ENCODE peak calls at places on chromosomes 5 and 9, in ten cellular contexts. One of them, this sample, is unnamed.
A peak's percentile ranks its signal among the peaks of the same experiment; 100 is the strongest.

GRCh38 chr9:114386886-114387677 is 700 bp downstream of the AKNA start:
- DNase-seq in EH: peak; percentile 49
- DNase-seq in epithelial cell of esophagus: no peak
- DNase-seq in stimulated activated naive CD8-positive, alpha-beta T cell treated with anti-CD3 and anti-CD28 coated beads, Interleukin-15, Interleukin-2, amounts not matched to agents 100 U/mL and 50 U/mL, for 24 hours: peak; percentile 48
- DNase-seq in CD4-positive, alpha-beta memory T cell: peak; percentile 35
- DNase-seq in mesenchymal stem cell: peak; percentile 57
- DNase-seq in SK-N-DZ: peak; percentile 32
- DNase-seq in bronchial epithelial cell: no peak
- DNase-seq in hypothalamus: peak; percentile 56
- DNase-seq in HTR-8/SVneo: no peak
- DNase-seq in this sample: no peak

GRCh38 chr9:85224301-85224700 is 517.5 kb downstream of the AGTPBP1 start:
- DNase-seq in EH: no peak
- DNase-seq in epithelial cell of esophagus: no peak
- DNase-seq in stimulated activated naive CD8-positive, alpha-beta T cell treated with anti-CD3 and anti-CD28 coated beads, Interleukin-15, Interleukin-2, amounts not matched to agents 100 U/mL and 50 U/mL, for 24 hours: no peak
- DNase-seq in CD4-positive, alpha-beta memory T cell: no peak
- DNase-seq in mesenchymal stem cell: no peak
- DNase-seq in SK-N-DZ: no peak
- DNase-seq in bronchial epithelial cell: no peak
- DNase-seq in hypothalamus: no peak
- DNase-seq in HTR-8/SVneo: no peak
- DNase-seq in this sample: no peak

GRCh38 chr9:138064547-138064946 is 187.0 kb downstream of the CACNA1B start:
- DNase-seq in EH: no peak
- DNase-seq in epithelial cell of esophagus: no peak
- DNase-seq in stimulated activated naive CD8-positive, alpha-beta T cell treated with anti-CD3 and anti-CD28 coated beads, Interleukin-15, Interleukin-2, amounts not matched to agents 100 U/mL and 50 U/mL, for 24 hours: no peak
- DNase-seq in CD4-positive, alpha-beta memory T cell: no peak
- DNase-seq in mesenchymal stem cell: no peak
- DNase-seq in SK-N-DZ: no peak
- DNase-seq in bronchial epithelial cell: no peak
- DNase-seq in hypothalamus: no peak
- DNase-seq in HTR-8/SVneo: no peak
- DNase-seq in this sample: no peak

GRCh38 chr9:91162784-91163440 is 198.8 kb downstream of the AUH start:
- DNase-seq in EH: peak; percentile 58
- DNase-seq in epithelial cell of esophagus: peak; percentile 22
- DNase-seq in stimulated activated naive CD8-positive, alpha-beta T cell treated with anti-CD3 and anti-CD28 coated beads, Interleukin-15, Interleukin-2, amounts not matched to agents 100 U/mL and 50 U/mL, for 24 hours: peak; percentile 82
- DNase-seq in CD4-positive, alpha-beta memory T cell: peak; percentile 25
- DNase-seq in mesenchymal stem cell: peak; percentile 86
- DNase-seq in SK-N-DZ: no peak
- DNase-seq in bronchial epithelial cell: peak; percentile 29
- DNase-seq in hypothalamus: no peak
- DNase-seq in HTR-8/SVneo: no peak
- DNase-seq in this sample: no peak

GRCh38 chr9:98837516-98837915 is 30.0 kb downstream of the GALNT12 start:
- DNase-seq in EH: no peak
- DNase-seq in epithelial cell of esophagus: no peak
- DNase-seq in stimulated activated naive CD8-positive, alpha-beta T cell treated with anti-CD3 and anti-CD28 coated beads, Interleukin-15, Interleukin-2, amounts not matched to agents 100 U/mL and 50 U/mL, for 24 hours: no peak
- DNase-seq in CD4-positive, alpha-beta memory T cell: no peak
- DNase-seq in mesenchymal stem cell: no peak
- DNase-seq in SK-N-DZ: no peak
- DNase-seq in bronchial epithelial cell: no peak
- DNase-seq in hypothalamus: no peak
- DNase-seq in HTR-8/SVneo: no peak
- DNase-seq in this sample: no peak

GRCh38 chr9:122777052-122777451 is 11.7 kb upstream of the OR5C1 start:
- DNase-seq in EH: no peak
- DNase-seq in epithelial cell of esophagus: no peak
- DNase-seq in stimulated activated naive CD8-positive, alpha-beta T cell treated with anti-CD3 and anti-CD28 coated beads, Interleukin-15, Interleukin-2, amounts not matched to agents 100 U/mL and 50 U/mL, for 24 hours: no peak
- DNase-seq in CD4-positive, alpha-beta memory T cell: no peak
- DNase-seq in mesenchymal stem cell: no peak
- DNase-seq in SK-N-DZ: no peak
- DNase-seq in bronchial epithelial cell: no peak
- DNase-seq in hypothalamus: no peak
- DNase-seq in HTR-8/SVneo: no peak
- DNase-seq in this sample: no peak

GRCh38 chr5:102312586-102312985 is 16.5 kb upstream of the SLCO4C1 start:
- DNase-seq in EH: peak; percentile 0
- DNase-seq in epithelial cell of esophagus: peak; percentile 61
- DNase-seq in stimulated activated naive CD8-positive, alpha-beta T cell treated with anti-CD3 and anti-CD28 coated beads, Interleukin-15, Interleukin-2, amounts not matched to agents 100 U/mL and 50 U/mL, for 24 hours: no peak
- DNase-seq in CD4-positive, alpha-beta memory T cell: no peak
- DNase-seq in mesenchymal stem cell: peak; percentile 4
- DNase-seq in SK-N-DZ: no peak
- DNase-seq in bronchial epithelial cell: peak; percentile 55
- DNase-seq in hypothalamus: no peak
- DNase-seq in HTR-8/SVneo: no peak
- DNase-seq in this sample: no peak

GRCh38 chr5:146254223-146254622 is 50.8 kb downstream of the RBM27 start:
- DNase-seq in EH: no peak
- DNase-seq in epithelial cell of esophagus: no peak
- DNase-seq in stimulated activated naive CD8-positive, alpha-beta T cell treated with anti-CD3 and anti-CD28 coated beads, Interleukin-15, Interleukin-2, amounts not matched to agents 100 U/mL and 50 U/mL, for 24 hours: no peak
- DNase-seq in CD4-positive, alpha-beta memory T cell: no peak
- DNase-seq in mesenchymal stem cell: no peak
- DNase-seq in SK-N-DZ: no peak
- DNase-seq in bronchial epithelial cell: no peak
- DNase-seq in hypothalamus: no peak
- DNase-seq in HTR-8/SVneo: no peak
- DNase-seq in this sample: no peak

GRCh38 chr9:114387678-114388431 is at the start of gene AKNA:
- DNase-seq in EH: peak; percentile 83
- DNase-seq in epithelial cell of esophagus: peak; percentile 41
- DNase-seq in stimulated activated naive CD8-positive, alpha-beta T cell treated with anti-CD3 and anti-CD28 coated beads, Interleukin-15, Interleukin-2, amounts not matched to agents 100 U/mL and 50 U/mL, for 24 hours: peak; percentile 84
- DNase-seq in CD4-positive, alpha-beta memory T cell: peak; percentile 86
- DNase-seq in mesenchymal stem cell: peak; percentile 93
- DNase-seq in SK-N-DZ: peak; percentile 73
- DNase-seq in bronchial epithelial cell: peak; percentile 31
- DNase-seq in hypothalamus: peak; percentile 75
- DNase-seq in HTR-8/SVneo: peak; percentile 35
- DNase-seq in this sample: no peak

GRCh38 chr5:29321591-29321990 is 1871.9 kb upstream of the CDH6 start:
- DNase-seq in EH: no peak
- DNase-seq in epithelial cell of esophagus: no peak
- DNase-seq in stimulated activated naive CD8-positive, alpha-beta T cell treated with anti-CD3 and anti-CD28 coated beads, Interleukin-15, Interleukin-2, amounts not matched to agents 100 U/mL and 50 U/mL, for 24 hours: no peak
- DNase-seq in CD4-positive, alpha-beta memory T cell: no peak
- DNase-seq in mesenchymal stem cell: no peak
- DNase-seq in SK-N-DZ: no peak
- DNase-seq in bronchial epithelial cell: no peak
- DNase-seq in hypothalamus: no peak
- DNase-seq in HTR-8/SVneo: no peak
- DNase-seq in this sample: no peak

GRCh38 chr5:62587737-62588136 is 9.1 kb downstream of the LRRC70 start:
- DNase-seq in EH: peak; percentile 7
- DNase-seq in epithelial cell of esophagus: no peak
- DNase-seq in stimulated activated naive CD8-positive, alpha-beta T cell treated with anti-CD3 and anti-CD28 coated beads, Interleukin-15, Interleukin-2, amounts not matched to agents 100 U/mL and 50 U/mL, for 24 hours: no peak
- DNase-seq in CD4-positive, alpha-beta memory T cell: no peak
- DNase-seq in mesenchymal stem cell: peak; percentile 37
- DNase-seq in SK-N-DZ: no peak
- DNase-seq in bronchial epithelial cell: no peak
- DNase-seq in hypothalamus: no peak
- DNase-seq in HTR-8/SVneo: no peak
- DNase-seq in this sample: no peak

GRCh38 chr9:114001794-114002261 is 76.3 kb downstream of the AMBP start:
- DNase-seq in EH: no peak
- DNase-seq in epithelial cell of esophagus: no peak
- DNase-seq in stimulated activated naive CD8-positive, alpha-beta T cell treated with anti-CD3 and anti-CD28 coated beads, Interleukin-15, Interleukin-2, amounts not matched to agents 100 U/mL and 50 U/mL, for 24 hours: no peak
- DNase-seq in CD4-positive, alpha-beta memory T cell: no peak
- DNase-seq in mesenchymal stem cell: no peak
- DNase-seq in SK-N-DZ: no peak
- DNase-seq in bronchial epithelial cell: no peak
- DNase-seq in hypothalamus: no peak
- DNase-seq in HTR-8/SVneo: no peak
- DNase-seq in this sample: no peak

GRCh38 chr9:128160603-128160987 is 530 bp downstream of the BBLN start:
- DNase-seq in EH: peak; percentile 36
- DNase-seq in epithelial cell of esophagus: peak; percentile 35
- DNase-seq in stimulated activated naive CD8-positive, alpha-beta T cell treated with anti-CD3 and anti-CD28 coated beads, Interleukin-15, Interleukin-2, amounts not matched to agents 100 U/mL and 50 U/mL, for 24 hours: peak; percentile 74
- DNase-seq in CD4-positive, alpha-beta memory T cell: no peak
- DNase-seq in mesenchymal stem cell: peak; percentile 24
- DNase-seq in SK-N-DZ: no peak
- DNase-seq in bronchial epithelial cell: no peak
- DNase-seq in hypothalamus: peak; percentile 36
- DNase-seq in HTR-8/SVneo: no peak
- DNase-seq in this sample: no peak

GRCh38 chr5:124751031-124751430 is 4.6 kb upstream of the ZNF608 start:
- DNase-seq in EH: no peak
- DNase-seq in epithelial cell of esophagus: no peak
- DNase-seq in stimulated activated naive CD8-positive, alpha-beta T cell treated with anti-CD3 and anti-CD28 coated beads, Interleukin-15, Interleukin-2, amounts not matched to agents 100 U/mL and 50 U/mL, for 24 hours: no peak
- DNase-seq in CD4-positive, alpha-beta memory T cell: no peak
- DNase-seq in mesenchymal stem cell: no peak
- DNase-seq in SK-N-DZ: no peak
- DNase-seq in bronchial epithelial cell: no peak
- DNase-seq in hypothalamus: no peak
- DNase-seq in HTR-8/SVneo: no peak
- DNase-seq in this sample: no peak

GRCh38 chr5:61344187-61344944 is 12.3 kb downstream of the ZSWIM6 start:
- DNase-seq in EH: no peak
- DNase-seq in epithelial cell of esophagus: no peak
- DNase-seq in stimulated activated naive CD8-positive, alpha-beta T cell treated with anti-CD3 and anti-CD28 coated beads, Interleukin-15, Interleukin-2, amounts not matched to agents 100 U/mL and 50 U/mL, for 24 hours: no peak
- DNase-seq in CD4-positive, alpha-beta memory T cell: no peak
- DNase-seq in mesenchymal stem cell: peak; percentile 64
- DNase-seq in SK-N-DZ: no peak
- DNase-seq in bronchial epithelial cell: no peak
- DNase-seq in hypothalamus: no peak
- DNase-seq in HTR-8/SVneo: no peak
- DNase-seq in this sample: no peak

GRCh38 chr5:3356016-3356415 is 239.6 kb upstream of the IRX1 start:
- DNase-seq in EH: no peak
- DNase-seq in epithelial cell of esophagus: no peak
- DNase-seq in stimulated activated naive CD8-positive, alpha-beta T cell treated with anti-CD3 and anti-CD28 coated beads, Interleukin-15, Interleukin-2, amounts not matched to agents 100 U/mL and 50 U/mL, for 24 hours: no peak
- DNase-seq in CD4-positive, alpha-beta memory T cell: no peak
- DNase-seq in mesenchymal stem cell: no peak
- DNase-seq in SK-N-DZ: no peak
- DNase-seq in bronchial epithelial cell: no peak
- DNase-seq in hypothalamus: no peak
- DNase-seq in HTR-8/SVneo: no peak
- DNase-seq in this sample: no peak

GRCh38 chr9:7879551-7880245 is 80.1 kb upstream of the DMAC1 start:
- DNase-seq in EH: no peak
- DNase-seq in epithelial cell of esophagus: peak; percentile 78
- DNase-seq in stimulated activated naive CD8-positive, alpha-beta T cell treated with anti-CD3 and anti-CD28 coated beads, Interleukin-15, Interleukin-2, amounts not matched to agents 100 U/mL and 50 U/mL, for 24 hours: peak; percentile 50
- DNase-seq in CD4-positive, alpha-beta memory T cell: peak; percentile 5
- DNase-seq in mesenchymal stem cell: no peak
- DNase-seq in SK-N-DZ: peak; percentile 27
- DNase-seq in bronchial epithelial cell: peak; percentile 79
- DNase-seq in hypothalamus: no peak
- DNase-seq in HTR-8/SVneo: no peak
- DNase-seq in this sample: peak; percentile 11

GRCh38 chr9:22308177-22308576 is 138.4 kb upstream of the DMRTA1 start:
- DNase-seq in EH: no peak
- DNase-seq in epithelial cell of esophagus: no peak
- DNase-seq in stimulated activated naive CD8-positive, alpha-beta T cell treated with anti-CD3 and anti-CD28 coated beads, Interleukin-15, Interleukin-2, amounts not matched to agents 100 U/mL and 50 U/mL, for 24 hours: no peak
- DNase-seq in CD4-positive, alpha-beta memory T cell: no peak
- DNase-seq in mesenchymal stem cell: no peak
- DNase-seq in SK-N-DZ: no peak
- DNase-seq in bronchial epithelial cell: no peak
- DNase-seq in hypothalamus: no peak
- DNase-seq in HTR-8/SVneo: peak; percentile 1
- DNase-seq in this sample: no peak

GRCh38 chr9:28699632-28700031 is 1126.4 kb upstream of the C9orf72 start:
- DNase-seq in EH: no peak
- DNase-seq in epithelial cell of esophagus: no peak
- DNase-seq in stimulated activated naive CD8-positive, alpha-beta T cell treated with anti-CD3 and anti-CD28 coated beads, Interleukin-15, Interleukin-2, amounts not matched to agents 100 U/mL and 50 U/mL, for 24 hours: no peak
- DNase-seq in CD4-positive, alpha-beta memory T cell: no peak
- DNase-seq in mesenchymal stem cell: no peak
- DNase-seq in SK-N-DZ: peak; percentile 49
- DNase-seq in bronchial epithelial cell: no peak
- DNase-seq in hypothalamus: no peak
- DNase-seq in HTR-8/SVneo: no peak
- DNase-seq in this sample: no peak

This sample was measured in foreskin keratinocyte.